ENCODE peak calls at places on chromosome 22, in ten cellular contexts. One of them, this sample, is unnamed.
A peak's percentile ranks its signal among the peaks of the same experiment; 100 is the strongest.

GRCh38 chr22:29886601-29887000 is 3.6 kb downstream of the MTMR3 start:
- DNase-seq in PC-3: no peak
- DNase-seq in Peyer's patch: no peak
- DNase-seq in A549: no peak
- DNase-seq in heart right ventricle: no peak
- DNase-seq in breast epithelium: no peak
- DNase-seq in psoas muscle: no peak
- DNase-seq in fibroblast of lung: no peak
- DNase-seq in tibial nerve: no peak
- DNase-seq in GM12878: no peak
- DNase-seq in this sample: no peak

GRCh38 chr22:17601031-17601430 is 27.5 kb downstream of the ATP6V1E1 start:
- DNase-seq in tibial nerve: no peak
- DNase-seq in A549: no peak
- DNase-seq in PC-3: no peak
- DNase-seq in breast epithelium: no peak
- DNase-seq in psoas muscle: no peak
- DNase-seq in GM12878: no peak
- DNase-seq in fibroblast of lung: peak; percentile 2
- DNase-seq in Peyer's patch: no peak
- DNase-seq in heart right ventricle: no peak
- DNase-seq in this sample: peak; percentile 21

GRCh38 chr22:38572065-38572464 is 2.1 kb upstream of the DMC1 start:
- DNase-seq in PC-3: peak; percentile 61
- DNase-seq in Peyer's patch: no peak
- DNase-seq in psoas muscle: no peak
- DNase-seq in heart right ventricle: no peak
- DNase-seq in tibial nerve: no peak
- DNase-seq in fibroblast of lung: peak; percentile 42
- DNase-seq in breast epithelium: no peak
- DNase-seq in A549: peak; percentile 18
- DNase-seq in GM12878: peak; percentile 12
- DNase-seq in this sample: peak; percentile 28

GRCh38 chr22:36986242-36986821 is 32.9 kb downstream of the TST start:
- DNase-seq in GM12878: no peak
- DNase-seq in psoas muscle: no peak
- DNase-seq in tibial nerve: no peak
- DNase-seq in Peyer's patch: no peak
- DNase-seq in fibroblast of lung: no peak
- DNase-seq in heart right ventricle: no peak
- DNase-seq in breast epithelium: no peak
- DNase-seq in PC-3: peak; percentile 65
- DNase-seq in A549: no peak
- DNase-seq in this sample: no peak

GRCh38 chr22:17243524-17243923 is 24.3 kb upstream of the ADA2 start:
- DNase-seq in Peyer's patch: peak; percentile 57
- DNase-seq in fibroblast of lung: no peak
- DNase-seq in PC-3: peak; percentile 12
- DNase-seq in heart right ventricle: no peak
- DNase-seq in A549: no peak
- DNase-seq in GM12878: peak; percentile 84
- DNase-seq in tibial nerve: no peak
- DNase-seq in breast epithelium: no peak
- DNase-seq in psoas muscle: no peak
- DNase-seq in this sample: no peak

GRCh38 chr22:22156716-22157499 is 87.7 kb upstream of the VPREB1 start:
- DNase-seq in tibial nerve: no peak
- DNase-seq in fibroblast of lung: peak; percentile 60
- DNase-seq in psoas muscle: no peak
- DNase-seq in GM12878: peak; percentile 59
- DNase-seq in PC-3: peak; percentile 75
- DNase-seq in A549: peak; percentile 64
- DNase-seq in Peyer's patch: peak; percentile 83
- DNase-seq in heart right ventricle: no peak
- DNase-seq in breast epithelium: no peak
- DNase-seq in this sample: peak; percentile 33

GRCh38 chr22:46622081-46622521 is 1.9 kb downstream of the GRAMD4 start:
- DNase-seq in heart right ventricle: peak; percentile 83
- DNase-seq in A549: no peak
- DNase-seq in PC-3: no peak
- DNase-seq in GM12878: no peak
- DNase-seq in breast epithelium: peak; percentile 62
- DNase-seq in tibial nerve: no peak
- DNase-seq in psoas muscle: peak; percentile 67
- DNase-seq in Peyer's patch: no peak
- DNase-seq in fibroblast of lung: no peak
- DNase-seq in this sample: peak; percentile 74

GRCh38 chr22:35308480-35308945 is 8.8 kb downstream of the TOM1 start:
- DNase-seq in A549: no peak
- DNase-seq in breast epithelium: no peak
- DNase-seq in psoas muscle: no peak
- DNase-seq in PC-3: no peak
- DNase-seq in heart right ventricle: no peak
- DNase-seq in fibroblast of lung: no peak
- DNase-seq in Peyer's patch: no peak
- DNase-seq in tibial nerve: no peak
- DNase-seq in GM12878: peak; percentile 88
- DNase-seq in this sample: no peak

GRCh38 chr22:34038801-34039200 is 118.5 kb upstream of the LARGE1 start:
- DNase-seq in Peyer's patch: no peak
- DNase-seq in PC-3: no peak
- DNase-seq in GM12878: no peak
- DNase-seq in A549: no peak
- DNase-seq in tibial nerve: no peak
- DNase-seq in breast epithelium: no peak
- DNase-seq in fibroblast of lung: no peak
- DNase-seq in heart right ventricle: no peak
- DNase-seq in psoas muscle: no peak
- DNase-seq in this sample: peak; percentile 4

GRCh38 chr22:33000342-33001280 is 57.6 kb downstream of the SYN3 start:
- DNase-seq in A549: peak; percentile 8
- DNase-seq in breast epithelium: no peak
- DNase-seq in PC-3: peak; percentile 32
- DNase-seq in fibroblast of lung: peak; percentile 37
- DNase-seq in heart right ventricle: peak; percentile 74
- DNase-seq in tibial nerve: peak; percentile 41
- DNase-seq in psoas muscle: peak; percentile 77
- DNase-seq in GM12878: no peak
- DNase-seq in Peyer's patch: no peak
- DNase-seq in this sample: peak; percentile 39

GRCh38 chr22:19565382-19565902 is 41.2 kb upstream of the CLDN5 start:
- DNase-seq in tibial nerve: no peak
- DNase-seq in heart right ventricle: no peak
- DNase-seq in breast epithelium: no peak
- DNase-seq in A549: no peak
- DNase-seq in PC-3: no peak
- DNase-seq in Peyer's patch: no peak
- DNase-seq in GM12878: no peak
- DNase-seq in fibroblast of lung: no peak
- DNase-seq in psoas muscle: no peak
- DNase-seq in this sample: no peak

GRCh38 chr22:50545522-50546325 is at the start of gene KLHDC7B:
- DNase-seq in A549: no peak
- DNase-seq in heart right ventricle: no peak
- DNase-seq in tibial nerve: no peak
- DNase-seq in fibroblast of lung: no peak
- DNase-seq in GM12878: no peak
- DNase-seq in psoas muscle: peak; percentile 46
- DNase-seq in PC-3: no peak
- DNase-seq in breast epithelium: no peak
- DNase-seq in Peyer's patch: no peak
- DNase-seq in this sample: no peak
- TF ChIP-seq CTCF in A549: no peak
- TF ChIP-seq CTCF in heart right ventricle: no peak
- TF ChIP-seq CTCF in tibial nerve: no peak
- TF ChIP-seq CTCF in fibroblast of lung: peak; percentile 31
- TF ChIP-seq CTCF in GM12878: no peak
- TF ChIP-seq CTCF in psoas muscle: no peak
- TF ChIP-seq CTCF in PC-3: no peak
- TF ChIP-seq CTCF in breast epithelium: no peak
- TF ChIP-seq CTCF in Peyer's patch: no peak
- TF ChIP-seq CTCF in this sample: no peak

GRCh38 chr22:42622061-42622710 is 7.5 kb upstream of the POLDIP3 start:
- DNase-seq in GM12878: no peak
- DNase-seq in PC-3: no peak
- DNase-seq in fibroblast of lung: no peak
- DNase-seq in Peyer's patch: no peak
- DNase-seq in psoas muscle: no peak
- DNase-seq in A549: no peak
- DNase-seq in tibial nerve: no peak
- DNase-seq in heart right ventricle: no peak
- DNase-seq in breast epithelium: no peak
- DNase-seq in this sample: no peak

GRCh38 chr22:42619261-42620063 is 4.8 kb upstream of the POLDIP3 start:
- DNase-seq in fibroblast of lung: no peak
- DNase-seq in tibial nerve: no peak
- DNase-seq in heart right ventricle: no peak
- DNase-seq in psoas muscle: no peak
- DNase-seq in A549: no peak
- DNase-seq in Peyer's patch: no peak
- DNase-seq in GM12878: no peak
- DNase-seq in breast epithelium: no peak
- DNase-seq in PC-3: no peak
- DNase-seq in this sample: no peak

GRCh38 chr22:42623301-42623751 is 8.6 kb upstream of the POLDIP3 start:
- DNase-seq in PC-3: no peak
- DNase-seq in fibroblast of lung: no peak
- DNase-seq in GM12878: no peak
- DNase-seq in heart right ventricle: no peak
- DNase-seq in tibial nerve: no peak
- DNase-seq in breast epithelium: no peak
- DNase-seq in Peyer's patch: peak; percentile 77
- DNase-seq in psoas muscle: peak; percentile 57
- DNase-seq in A549: no peak
- DNase-seq in this sample: no peak

GRCh38 chr22:42620084-42620483 is 5.4 kb upstream of the POLDIP3 start:
- DNase-seq in heart right ventricle: no peak
- DNase-seq in Peyer's patch: no peak
- DNase-seq in GM12878: no peak
- DNase-seq in fibroblast of lung: no peak
- DNase-seq in psoas muscle: no peak
- DNase-seq in PC-3: no peak
- DNase-seq in breast epithelium: no peak
- DNase-seq in tibial nerve: no peak
- DNase-seq in A549: no peak
- DNase-seq in this sample: no peak

GRCh38 chr22:42621505-42622002 is 6.9 kb upstream of the POLDIP3 start:
- DNase-seq in heart right ventricle: peak; percentile 78
- DNase-seq in GM12878: no peak
- DNase-seq in breast epithelium: no peak
- DNase-seq in A549: peak; percentile 80
- DNase-seq in psoas muscle: peak; percentile 90
- DNase-seq in Peyer's patch: peak; percentile 64
- DNase-seq in tibial nerve: no peak
- DNase-seq in PC-3: peak; percentile 69
- DNase-seq in fibroblast of lung: peak; percentile 60
- DNase-seq in this sample: no peak
- H3K27ac ChIP-seq in heart right ventricle: no peak overlapping the region
- H3K27ac ChIP-seq in GM12878: no peak overlapping the region
- H3K27ac ChIP-seq in breast epithelium: no peak overlapping the region
- H3K27ac ChIP-seq in A549: no peak overlapping the region
- H3K27ac ChIP-seq in psoas muscle: peak overlapping the region; percentile 64
- H3K27ac ChIP-seq in Peyer's patch: peak overlapping the region; percentile 6
- H3K27ac ChIP-seq in tibial nerve: peak overlapping the region; percentile 80
- H3K27ac ChIP-seq in PC-3: peak overlapping the region; percentile 82
- H3K27ac ChIP-seq in fibroblast of lung: no peak overlapping the region
- H3K27ac ChIP-seq in this sample: peak overlapping the region; percentile 91

GRCh38 chr22:39915295-39915726 is 14.4 kb downstream of the GRAP2 start:
- DNase-seq in PC-3: no peak
- DNase-seq in breast epithelium: no peak
- DNase-seq in Peyer's patch: no peak
- DNase-seq in fibroblast of lung: no peak
- DNase-seq in GM12878: no peak
- DNase-seq in A549: no peak
- DNase-seq in heart right ventricle: no peak
- DNase-seq in tibial nerve: no peak
- DNase-seq in psoas muscle: no peak
- DNase-seq in this sample: no peak

GRCh38 chr22:39913321-39913720 is 12.4 kb downstream of the GRAP2 start:
- DNase-seq in GM12878: no peak
- DNase-seq in Peyer's patch: no peak
- DNase-seq in A549: no peak
- DNase-seq in fibroblast of lung: no peak
- DNase-seq in tibial nerve: no peak
- DNase-seq in heart right ventricle: no peak
- DNase-seq in PC-3: no peak
- DNase-seq in breast epithelium: no peak
- DNase-seq in psoas muscle: no peak
- DNase-seq in this sample: no peak

GRCh38 chr22:39916496-39916895 is 15.6 kb downstream of the GRAP2 start:
- DNase-seq in Peyer's patch: no peak
- DNase-seq in heart right ventricle: no peak
- DNase-seq in tibial nerve: no peak
- DNase-seq in GM12878: no peak
- DNase-seq in PC-3: no peak
- DNase-seq in psoas muscle: no peak
- DNase-seq in fibroblast of lung: no peak
- DNase-seq in breast epithelium: no peak
- DNase-seq in A549: no peak
- DNase-seq in this sample: no peak

GRCh38 chr22:39914584-39914983 is 13.7 kb downstream of the GRAP2 start:
- DNase-seq in psoas muscle: no peak
- DNase-seq in fibroblast of lung: no peak
- DNase-seq in GM12878: no peak
- DNase-seq in Peyer's patch: no peak
- DNase-seq in heart right ventricle: no peak
- DNase-seq in PC-3: no peak
- DNase-seq in A549: no peak
- DNase-seq in tibial nerve: no peak
- DNase-seq in breast epithelium: no peak
- DNase-seq in this sample: no peak

GRCh38 chr22:39913886-39914285 is 13.0 kb downstream of the GRAP2 start:
- DNase-seq in Peyer's patch: no peak
- DNase-seq in GM12878: no peak
- DNase-seq in fibroblast of lung: no peak
- DNase-seq in PC-3: no peak
- DNase-seq in psoas muscle: no peak
- DNase-seq in A549: no peak
- DNase-seq in heart right ventricle: no peak
- DNase-seq in breast epithelium: no peak
- DNase-seq in tibial nerve: no peak
- DNase-seq in this sample: no peak
- H3K4me1 ChIP-seq in Peyer's patch: no peaks in the 10 kb centered on the region
- H3K4me1 ChIP-seq in GM12878: peaks cover 23% of the 10 kb centered on the region
- H3K4me1 ChIP-seq in fibroblast of lung: no peaks in the 10 kb centered on the region
- H3K4me1 ChIP-seq in PC-3: no peaks in the 10 kb centered on the region
- H3K4me1 ChIP-seq in psoas muscle: no peaks in the 10 kb centered on the region
- H3K4me1 ChIP-seq in A549: no peaks in the 10 kb centered on the region
- H3K4me1 ChIP-seq in heart right ventricle: no peaks in the 10 kb centered on the region
- H3K4me1 ChIP-seq in breast epithelium: no peaks in the 10 kb centered on the region
- H3K4me1 ChIP-seq in tibial nerve: peaks cover 4% of the 10 kb centered on the region
- H3K4me1 ChIP-seq in this sample: no peaks in the 10 kb centered on the region

DNA sequence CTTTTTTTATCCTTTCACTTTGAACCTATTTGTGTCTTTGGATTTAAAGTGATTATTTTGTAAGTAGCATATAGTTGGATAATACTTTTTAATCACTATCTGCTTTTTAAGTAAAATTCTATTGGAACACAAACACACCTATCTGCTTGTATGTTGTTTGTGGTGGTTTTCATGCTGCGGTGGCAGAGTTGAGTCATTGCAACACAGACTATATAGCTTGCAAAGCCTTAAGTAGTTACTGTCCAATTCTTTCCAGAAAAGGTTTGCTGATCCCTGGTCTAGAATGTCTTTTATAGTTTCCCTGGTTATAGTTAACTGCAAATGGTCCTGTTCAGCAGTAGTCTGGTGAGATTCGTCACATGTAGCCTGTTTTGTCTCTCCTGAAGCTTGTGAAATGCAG is 21.5 kb downstream of the SHANK3 start:
- DNase-seq in Peyer's patch: no peak
- DNase-seq in fibroblast of lung: no peak
- DNase-seq in PC-3: peak; percentile 25
- DNase-seq in tibial nerve: no peak
- DNase-seq in psoas muscle: no peak
- DNase-seq in A549: no peak
- DNase-seq in GM12878: no peak
- DNase-seq in breast epithelium: no peak
- DNase-seq in heart right ventricle: no peak
- DNase-seq in this sample: no peak
- TF ChIP-seq CTCF in Peyer's patch: no peak
- TF ChIP-seq CTCF in fibroblast of lung: peak; percentile 8
- TF ChIP-seq CTCF in PC-3: no peak
- TF ChIP-seq CTCF in tibial nerve: no peak
- TF ChIP-seq CTCF in psoas muscle: no peak
- TF ChIP-seq CTCF in A549: no peak
- TF ChIP-seq CTCF in GM12878: no peak
- TF ChIP-seq CTCF in breast epithelium: no peak
- TF ChIP-seq CTCF in heart right ventricle: no peak
- TF ChIP-seq CTCF in this sample: no peak

This sample was measured in prostate gland.